ENCODE peak calls at places on chromosomes 6 and 20, in seven cellular contexts. K is omental fat pad, Q is GM10248, S is AG08395, E is AG10803, J is GM19239, L is ACHN. I is an unnamed sample.

GRCh38 chr6:144528605-144529425 is 243.7 kb downstream of the UTRN start:
- DNase-seq in E (peak; percentile 29), Q (no peak), S (peak; percentile 22), J (no peak), L (peak; percentile 33), K (no peak), I (no peak)

GRCh38 chr6:3418521-3419060 is 38.3 kb downstream of the SLC22A23 start:
- DNase-seq in J (no peak), L (no peak), S (no peak), Q (no peak), K (no peak), E (no peak), I (no peak)

GRCh38 chr20:31669876-31670275 is 32.2 kb downstream of the COX4I2 start:
- DNase-seq in S (no peak), Q (no peak), L (no peak), E (no peak), K (no peak), J (no peak), I (no peak)

GRCh38 chr6:119269266-119270103 is 80.1 kb downstream of the MAN1A1 start:
- DNase-seq in K (no peak), L (no peak), Q (no peak), J (no peak), S (no peak), E (no peak), I (no peak)

GRCh38 chr6:169229611-169230321 is 23.9 kb downstream of the THBS2 start:
- DNase-seq in Q (no peak), E (peak; percentile 41), S (no peak), K (peak; percentile 14), L (no peak), J (no peak), I (no peak)

GRCh38 chr6:169489642-169490408 is 212.0 kb downstream of the WDR27 start:
- DNase-seq in E (peak; percentile 89), Q (no peak), K (no peak), J (no peak), L (no peak), S (peak; percentile 59), I (no peak)

GRCh38 chr20:10319855-10320254 is 101.2 kb downstream of the SNAP25 start:
- DNase-seq in J (no peak), E (no peak), K (no peak), L (no peak), S (no peak), Q (no peak), I (no peak)

GRCh38 chr20:14512856-14513255 is 175.4 kb upstream of the FLRT3 start:
- DNase-seq in K (no peak), S (no peak), Q (no peak), E (no peak), L (no peak), J (no peak), I (no peak)

GRCh38 chr20:9068896-9069663 is at the start of gene PLCB4:
- DNase-seq in J (no peak), Q (no peak), S (peak; percentile 35), K (no peak), L (peak; percentile 85), E (peak; percentile 76), I (no peak)

GRCh38 chr6:17093692-17094091 is 8.2 kb upstream of the STMND1 start:
- DNase-seq in J (no peak), Q (no peak), E (no peak), S (no peak), K (no peak), L (no peak), I (no peak)